ENCODE peak calls at places on chromosomes 5 and 9, in seven cellular contexts. L is NCI-H1105; J is SJCRH30; B is A673; Q is stimulated activated CD8-positive, alpha-beta memory T cell treated with anti-CD3 and anti-CD28 coated beads, Interleukin-12 subunit alpha, Interleukin-12 subunit beta, amount 100 ng/mL, for 1 hour; Y is cardiac fibroblast; N is brain microvascular endothelial cell. I is an unnamed sample.

GRCh38 chr5:113336975-113337374 is 97.8 kb downstream of the TSSK1B start:
- DNase-seq in B (peak; percentile 69), Y (peak; percentile 92), L (no peak), J (peak; percentile 73), Q (no peak), N (peak; percentile 62), I (peak; percentile 70)

GRCh38 chr9:19102181-19102630 is 498 bp downstream of the HAUS6 start:
- DNase-seq in B (peak; percentile 47), Y (peak; percentile 26), N (no peak), L (no peak), J (peak; percentile 38), Q (no peak), I (peak; percentile 53)

GRCh38 chr5:139795074-139796001 is at the start of gene PSD2:
- DNase-seq in B (peak; percentile 29), N (no peak), J (no peak), Y (peak; percentile 18), L (peak; percentile 23), Q (no peak), I (peak; percentile 66)

GRCh38 chr9:22278426-22278825 is 168.2 kb upstream of the DMRTA1 start:
- DNase-seq in B (no peak), Q (no peak), J (no peak), N (peak; percentile 4), L (no peak), Y (no peak), I (no peak)

GRCh38 chr5:159891371-159891770 is 24.9 kb upstream of the ADRA1B start:
- DNase-seq in N (no peak), Q (no peak), B (no peak), Y (no peak), L (no peak), J (no peak), I (no peak)

GRCh38 chr9:15509931-15510788 is 610 bp downstream of the PSIP1 start:
- DNase-seq in J (peak; percentile 57), N (peak; percentile 6), Y (peak; percentile 32), Q (peak; percentile 31), L (peak; percentile 85), B (peak; percentile 29), I (peak; percentile 87)

GRCh38 chr5:63564789-63565188 is 397.5 kb downstream of the HTR1A start:
- DNase-seq in B (no peak), Q (no peak), Y (no peak), J (no peak), L (peak; percentile 1), N (no peak), I (no peak)

GRCh38 chr5:80389575-80389974 is 18.3 kb upstream of the ZFYVE16 start:
- DNase-seq in N (no peak), J (no peak), Y (no peak), Q (no peak), B (no peak), L (no peak), I (no peak)

GRCh38 chr5:41240390-41240789 is 27.1 kb upstream of the C6 start:
- DNase-seq in L (no peak), J (no peak), Y (no peak), B (no peak), N (no peak), Q (no peak), I (no peak)

GRCh38 chr9:115117999-115118470 is at the start of gene TNC:
- DNase-seq in Y (peak; percentile 70), B (peak; percentile 96), L (peak; percentile 54), Q (no peak), J (peak; percentile 98), N (peak; percentile 52), I (peak; percentile 67)

GRCh38 chr9:127886401-127886972 is 9.0 kb upstream of the AK1 start:
- DNase-seq in N (no peak), L (no peak), Q (no peak), J (peak; percentile 58), B (peak; percentile 40), Y (no peak), I (peak; percentile 42)

GRCh38 chr5:55360190-55360589 is 52.4 kb downstream of the MTREX start:
- DNase-seq in N (no peak), L (no peak), Y (peak; percentile 15), J (no peak), Q (no peak), B (no peak), I (no peak)

GRCh38 chr9:133715295-133715865 is 22.8 kb downstream of the SARDH start:
- DNase-seq in N (peak; percentile 77), Y (peak; percentile 91), L (no peak), J (peak; percentile 79), B (peak; percentile 65), Q (no peak), I (no peak)

GRCh38 chr5:81132381-81132780 is 100.7 kb upstream of the CKMT2 start:
- DNase-seq in Y (no peak), Q (no peak), B (no peak), L (no peak), J (no peak), N (no peak), I (no peak)

GRCh38 chr5:175325681-175326080 is 118.3 kb downstream of the DRD1 start:
- DNase-seq in Y (no peak), B (no peak), L (no peak), N (no peak), J (no peak), Q (no peak), I (peak; percentile 13)

GRCh38 chr9:101269596-101270324 is 115.0 kb downstream of the BAAT start:
- DNase-seq in Q (no peak), J (no peak), N (no peak), L (no peak), Y (no peak), B (no peak), I (no peak)

GRCh38 chr5:68817696-68818695 is 275.8 kb upstream of the SLC30A5 start:
- DNase-seq in B (no peak), L (no peak), Y (no peak), Q (no peak), J (no peak), N (no peak), I (peak; percentile 35)

GRCh38 chr5:103587185-103587748 is 24.7 kb upstream of the NUDT12 start:
- DNase-seq in L (peak; percentile 7), J (peak; percentile 71), Q (no peak), Y (peak; percentile 55), N (no peak), B (peak; percentile 65), I (no peak)

GRCh38 chr9:14532716-14533115 is 160.5 kb downstream of the ZDHHC21 start:
- DNase-seq in N (no peak), Q (no peak), B (no peak), J (no peak), L (no peak), Y (no peak), I (no peak)

GRCh38 chr5:55102345-55102744 is at the start of gene GZMA:
- DNase-seq in Q (no peak), L (no peak), B (no peak), N (no peak), J (peak; percentile 3), Y (no peak), I (no peak)

GRCh38 chr5:157801-158200 is 33.5 kb upstream of the LRRC14B start:
- DNase-seq in Y (no peak), N (no peak), J (no peak), L (no peak), B (no peak), Q (no peak), I (no peak)

GRCh38 chr5:16918156-16918555 is 17.9 kb downstream of the MYO10 start:
- DNase-seq in Y (no peak), Q (no peak), N (no peak), J (no peak), B (no peak), L (no peak), I (no peak)

GRCh38 chr5:173907686-173908371 is 19.7 kb downstream of the CPEB4 start:
- DNase-seq in L (no peak), N (no peak), Q (no peak), Y (peak; percentile 29), B (no peak), J (no peak), I (peak; percentile 77)

GRCh38 chr9:26888271-26888670 is 4.3 kb downstream of the CAAP1 start:
- DNase-seq in B (no peak), J (no peak), L (no peak), N (no peak), Y (no peak), Q (no peak), I (no peak)

GRCh38 chr5:133198511-133198910 is 146.7 kb downstream of the HSPA4 start:
- DNase-seq in N (no peak), J (no peak), Q (no peak), Y (no peak), L (no peak), B (no peak), I (no peak)

GRCh38 chr5:32916648-32917047 is 205.5 kb downstream of the NPR3 start:
- DNase-seq in Y (peak; percentile 18), B (peak; percentile 32), N (peak; percentile 34), Q (no peak), J (peak; percentile 55), L (no peak), I (peak; percentile 9)

GRCh38 chr9:79256691-79257213 is 315.0 kb upstream of the TLE4 start:
- DNase-seq in L (peak; percentile 83), N (no peak), Y (peak; percentile 29), Q (no peak), J (peak; percentile 97), B (peak; percentile 93), I (peak; percentile 69)

GRCh38 chr5:95808686-95809413 is 13.7 kb downstream of the GLRX start:
- DNase-seq in Y (peak; percentile 93), B (peak; percentile 96), J (no peak), L (no peak), N (peak; percentile 74), Q (peak; percentile 60), I (peak; percentile 40)

GRCh38 chr9:94161673-94162072 is 77.4 kb downstream of the PTPDC1 start:
- DNase-seq in J (no peak), B (no peak), Y (no peak), Q (no peak), N (no peak), L (no peak), I (no peak)

GRCh38 chr9:123473226-123473625 is 117.2 kb downstream of the CRB2 start:
- DNase-seq in Y (no peak), B (no peak), N (no peak), L (peak; percentile 50), J (peak; percentile 40), Q (no peak), I (no peak)

GRCh38 chr5:149735066-149735465 is 5.0 kb downstream of the PPARGC1B start:
- DNase-seq in N (peak; percentile 13), J (peak; percentile 79), B (no peak), L (no peak), Q (no peak), Y (peak; percentile 13), I (no peak)

GRCh38 chr5:60972225-60972624 is 27.2 kb downstream of the NDUFAF2 start:
- DNase-seq in J (no peak), Q (no peak), Y (no peak), L (no peak), B (no peak), N (no peak), I (no peak)

GRCh38 chr5:94376672-94377345 is 241.6 kb downstream of the KIAA0825 start:
- DNase-seq in Y (no peak), N (no peak), J (peak; percentile 20), L (no peak), Q (no peak), B (no peak), I (no peak)

GRCh38 chr9:90044710-90045151 is 439.9 kb downstream of the GADD45G start:
- DNase-seq in B (peak; percentile 44), N (no peak), Y (no peak), J (peak; percentile 61), L (peak; percentile 74), Q (no peak), I (peak; percentile 74)

GRCh38 chr9:708182-708555 is 133.3 kb upstream of the DMRT1 start:
- DNase-seq in Y (no peak), B (no peak), L (no peak), N (no peak), Q (no peak), J (no peak), I (no peak)

GRCh38 chr5:65290677-65291076 is 191.0 kb downstream of the ADAMTS6 start:
- DNase-seq in L (no peak), J (no peak), B (no peak), N (no peak), Q (no peak), Y (peak; percentile 55), I (no peak)

GRCh38 chr9:21836437-21837161 is 34.2 kb downstream of the MTAP start:
- DNase-seq in L (no peak), N (peak; percentile 99), Q (no peak), Y (peak; percentile 94), J (no peak), B (peak; percentile 30), I (peak; percentile 100)

GRCh38 chr5:435961-436640 is 6.9 kb upstream of the EXOC3 start:
- DNase-seq in B (peak; percentile 37), N (no peak), Q (no peak), Y (peak; percentile 40), L (peak; percentile 8), J (peak; percentile 20), I (no peak)

I was measured in MG63.